ENCODE peak calls at places on chromosomes 7 and 10, in nine cellular contexts. One of them, this sample, is unnamed.

GRCh38 chr10:15897282-15897681 is 37.0 kb upstream of the MINDY3 start:
- DNase-seq in body of pancreas: no peak
- DNase-seq in A549: peak; percentile 36
- DNase-seq in gastrocnemius medialis: no peak
- DNase-seq in suprapubic skin: no peak
- DNase-seq in K562: no peak
- DNase-seq in ovary: no peak
- DNase-seq in IMR-90: peak; percentile 33
- DNase-seq in HepG2: no peak
- DNase-seq in this sample: no peak

GRCh38 chr10:91712315-91712714 is 79.4 kb upstream of the PPP1R3C start:
- DNase-seq in IMR-90: no peak
- DNase-seq in HepG2: no peak
- DNase-seq in K562: no peak
- DNase-seq in suprapubic skin: no peak
- DNase-seq in body of pancreas: no peak
- DNase-seq in gastrocnemius medialis: no peak
- DNase-seq in ovary: no peak
- DNase-seq in A549: no peak
- DNase-seq in this sample: no peak

GRCh38 chr10:29428486-29428885 is 139.6 kb downstream of the LYZL1 start:
- DNase-seq in ovary: no peak
- DNase-seq in IMR-90: no peak
- DNase-seq in suprapubic skin: no peak
- DNase-seq in body of pancreas: no peak
- DNase-seq in gastrocnemius medialis: no peak
- DNase-seq in K562: no peak
- DNase-seq in A549: no peak
- DNase-seq in HepG2: no peak
- DNase-seq in this sample: no peak

GRCh38 chr7:117186218-117186617 is 136.6 kb downstream of the WNT2 start:
- DNase-seq in IMR-90: peak; percentile 85
- DNase-seq in suprapubic skin: no peak
- DNase-seq in K562: peak; percentile 38
- DNase-seq in A549: no peak
- DNase-seq in HepG2: no peak
- DNase-seq in gastrocnemius medialis: no peak
- DNase-seq in body of pancreas: no peak
- DNase-seq in ovary: no peak
- DNase-seq in this sample: no peak

GRCh38 chr7:121313793-121314676 is 14.8 kb upstream of the WNT16 start:
- DNase-seq in K562: no peak
- DNase-seq in A549: no peak
- DNase-seq in body of pancreas: no peak
- DNase-seq in gastrocnemius medialis: no peak
- DNase-seq in ovary: no peak
- DNase-seq in suprapubic skin: no peak
- DNase-seq in IMR-90: no peak
- DNase-seq in HepG2: no peak
- DNase-seq in this sample: no peak

GRCh38 chr10:78357027-78357672 is 323.5 kb downstream of the RPS24 start:
- DNase-seq in gastrocnemius medialis: no peak
- DNase-seq in IMR-90: no peak
- DNase-seq in body of pancreas: no peak
- DNase-seq in K562: no peak
- DNase-seq in A549: no peak
- DNase-seq in HepG2: no peak
- DNase-seq in suprapubic skin: no peak
- DNase-seq in ovary: peak; percentile 33
- DNase-seq in this sample: no peak

GRCh38 chr10:115417585-115418265 is 324.6 kb downstream of the ATRNL1 start:
- DNase-seq in HepG2: peak; percentile 60
- DNase-seq in A549: peak; percentile 54
- DNase-seq in suprapubic skin: no peak
- DNase-seq in IMR-90: peak; percentile 37
- DNase-seq in ovary: no peak
- DNase-seq in K562: peak; percentile 1
- DNase-seq in body of pancreas: peak; percentile 36
- DNase-seq in gastrocnemius medialis: no peak
- DNase-seq in this sample: no peak

GRCh38 chr7:128454808-128455555 is 696 bp upstream of the HILPDA start:
- DNase-seq in suprapubic skin: no peak
- DNase-seq in ovary: no peak
- DNase-seq in body of pancreas: no peak
- DNase-seq in HepG2: no peak
- DNase-seq in A549: no peak
- DNase-seq in K562: peak; percentile 28
- DNase-seq in IMR-90: peak; percentile 41
- DNase-seq in gastrocnemius medialis: no peak
- DNase-seq in this sample: no peak

GRCh38 chr7:36473454-36474282 is 84.0 kb downstream of the ANLN start:
- DNase-seq in gastrocnemius medialis: no peak
- DNase-seq in HepG2: peak; percentile 43
- DNase-seq in A549: peak; percentile 38
- DNase-seq in IMR-90: no peak
- DNase-seq in K562: peak; percentile 70
- DNase-seq in ovary: peak; percentile 38
- DNase-seq in body of pancreas: peak; percentile 57
- DNase-seq in suprapubic skin: no peak
- DNase-seq in this sample: no peak

GRCh38 chr7:43292384-43292783 is 179.9 kb downstream of the HECW1 start:
- DNase-seq in body of pancreas: no peak
- DNase-seq in IMR-90: no peak
- DNase-seq in gastrocnemius medialis: no peak
- DNase-seq in A549: no peak
- DNase-seq in HepG2: no peak
- DNase-seq in suprapubic skin: no peak
- DNase-seq in ovary: no peak
- DNase-seq in K562: no peak
- DNase-seq in this sample: no peak

GRCh38 chr7:6437251-6437650 is 10.5 kb downstream of the DAGLB start:
- DNase-seq in suprapubic skin: no peak
- DNase-seq in IMR-90: no peak
- DNase-seq in K562: no peak
- DNase-seq in body of pancreas: no peak
- DNase-seq in HepG2: peak; percentile 32
- DNase-seq in A549: no peak
- DNase-seq in gastrocnemius medialis: no peak
- DNase-seq in ovary: no peak
- DNase-seq in this sample: no peak

GRCh38 chr10:109306698-109307097 is 616.6 kb downstream of the XPNPEP1 start:
- DNase-seq in A549: no peak
- DNase-seq in K562: no peak
- DNase-seq in body of pancreas: no peak
- DNase-seq in HepG2: no peak
- DNase-seq in ovary: no peak
- DNase-seq in IMR-90: peak; percentile 55
- DNase-seq in gastrocnemius medialis: no peak
- DNase-seq in suprapubic skin: no peak
- DNase-seq in this sample: no peak

GRCh38 chr7:157136372-157136771 is 2.4 kb upstream of the UBE3C start:
- DNase-seq in body of pancreas: peak; percentile 33
- DNase-seq in IMR-90: peak; percentile 94
- DNase-seq in ovary: no peak
- DNase-seq in K562: peak; percentile 65
- DNase-seq in HepG2: peak; percentile 49
- DNase-seq in suprapubic skin: no peak
- DNase-seq in A549: peak; percentile 76
- DNase-seq in gastrocnemius medialis: no peak
- DNase-seq in this sample: no peak

GRCh38 chr7:66281678-66282593 is 76.8 kb downstream of the TPST1 start:
- DNase-seq in suprapubic skin: no peak
- DNase-seq in K562: peak; percentile 65
- DNase-seq in IMR-90: peak; percentile 98
- DNase-seq in body of pancreas: peak; percentile 22
- DNase-seq in A549: peak; percentile 56
- DNase-seq in ovary: no peak
- DNase-seq in gastrocnemius medialis: peak; percentile 5
- DNase-seq in HepG2: peak; percentile 6
- DNase-seq in this sample: no peak

GRCh38 chr10:3143791-3144434 is 28.7 kb downstream of the PITRM1 start:
- DNase-seq in body of pancreas: no peak
- DNase-seq in K562: no peak
- DNase-seq in HepG2: no peak
- DNase-seq in A549: no peak
- DNase-seq in gastrocnemius medialis: no peak
- DNase-seq in suprapubic skin: no peak
- DNase-seq in ovary: no peak
- DNase-seq in IMR-90: no peak
- DNase-seq in this sample: no peak

GRCh38 chr7:48636391-48637015 is 287.8 kb upstream of the CDC14C start:
- DNase-seq in HepG2: no peak
- DNase-seq in gastrocnemius medialis: no peak
- DNase-seq in suprapubic skin: no peak
- DNase-seq in body of pancreas: no peak
- DNase-seq in A549: no peak
- DNase-seq in ovary: no peak
- DNase-seq in K562: no peak
- DNase-seq in IMR-90: no peak
- DNase-seq in this sample: no peak

GRCh38 chr7:26699761-26700160 is 164.6 kb downstream of the SKAP2 start:
- DNase-seq in suprapubic skin: no peak
- DNase-seq in HepG2: peak; percentile 75
- DNase-seq in ovary: no peak
- DNase-seq in body of pancreas: no peak
- DNase-seq in gastrocnemius medialis: no peak
- DNase-seq in A549: peak; percentile 49
- DNase-seq in K562: no peak
- DNase-seq in IMR-90: no peak
- DNase-seq in this sample: no peak

GRCh38 chr10:63421591-63421990 is 44.2 kb downstream of the JMJD1C start:
- DNase-seq in gastrocnemius medialis: no peak
- DNase-seq in suprapubic skin: no peak
- DNase-seq in body of pancreas: no peak
- DNase-seq in ovary: no peak
- DNase-seq in K562: no peak
- DNase-seq in HepG2: no peak
- DNase-seq in A549: no peak
- DNase-seq in IMR-90: no peak
- DNase-seq in this sample: no peak

GRCh38 chr10:7184660-7185366 is 226.0 kb downstream of the SFMBT2 start:
- DNase-seq in A549: no peak
- DNase-seq in IMR-90: no peak
- DNase-seq in K562: no peak
- DNase-seq in suprapubic skin: no peak
- DNase-seq in HepG2: no peak
- DNase-seq in body of pancreas: peak; percentile 41
- DNase-seq in gastrocnemius medialis: no peak
- DNase-seq in ovary: no peak
- DNase-seq in this sample: no peak
- H3K27ac ChIP-seq in A549: no peak overlapping the region
- H3K27ac ChIP-seq in IMR-90: no peak overlapping the region
- H3K27ac ChIP-seq in K562: no peak overlapping the region
- H3K27ac ChIP-seq in suprapubic skin: no peak overlapping the region
- H3K27ac ChIP-seq in HepG2: no peak overlapping the region
- H3K27ac ChIP-seq in body of pancreas: peak overlapping the region; percentile 44
- H3K27ac ChIP-seq in gastrocnemius medialis: no peak overlapping the region
- H3K27ac ChIP-seq in ovary: no peak overlapping the region
- H3K27ac ChIP-seq in this sample: no peak overlapping the region

DNA sequence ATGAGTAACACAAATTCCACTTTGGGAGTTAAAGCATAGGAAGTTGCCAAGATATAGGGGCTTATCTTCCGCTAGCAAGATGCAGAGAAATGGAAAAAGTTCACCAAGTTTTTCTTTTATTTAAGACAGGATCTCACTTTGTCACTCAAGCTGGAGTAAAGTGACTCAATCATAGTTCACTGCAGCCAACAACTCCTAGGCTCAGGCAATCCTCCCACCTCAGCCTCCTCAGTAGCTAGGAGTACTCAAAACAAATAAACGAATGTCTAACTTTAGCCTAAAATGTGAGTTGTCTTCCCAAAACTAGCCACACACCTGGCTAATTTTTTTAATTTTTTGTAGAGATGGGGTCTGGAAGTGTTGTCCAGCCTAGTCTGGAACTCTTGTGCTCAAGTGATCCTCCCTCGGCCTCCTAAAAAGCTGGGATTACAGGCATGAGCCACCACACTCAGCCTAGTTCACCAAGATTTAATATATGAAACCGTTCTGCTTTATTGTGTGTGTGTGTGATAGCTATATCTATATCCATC is 9.9 kb downstream of the VIM start:
- DNase-seq in suprapubic skin: no peak
- DNase-seq in gastrocnemius medialis: no peak
- DNase-seq in K562: peak; percentile 37
- DNase-seq in HepG2: no peak
- DNase-seq in ovary: no peak
- DNase-seq in body of pancreas: no peak
- DNase-seq in A549: no peak
- DNase-seq in IMR-90: peak; percentile 51
- DNase-seq in this sample: no peak
- TF ChIP-seq POLR2A in suprapubic skin: no peak
- TF ChIP-seq POLR2A in gastrocnemius medialis: no peak
- TF ChIP-seq POLR2A in K562: peak; percentile 61
- TF ChIP-seq POLR2A in HepG2: no peak
- TF ChIP-seq POLR2A in ovary: no peak
- TF ChIP-seq POLR2A in body of pancreas: no peak
- TF ChIP-seq POLR2A in A549: no peak
- TF ChIP-seq POLR2A in IMR-90: no peak
- TF ChIP-seq POLR2A in this sample: no peak

DNA sequence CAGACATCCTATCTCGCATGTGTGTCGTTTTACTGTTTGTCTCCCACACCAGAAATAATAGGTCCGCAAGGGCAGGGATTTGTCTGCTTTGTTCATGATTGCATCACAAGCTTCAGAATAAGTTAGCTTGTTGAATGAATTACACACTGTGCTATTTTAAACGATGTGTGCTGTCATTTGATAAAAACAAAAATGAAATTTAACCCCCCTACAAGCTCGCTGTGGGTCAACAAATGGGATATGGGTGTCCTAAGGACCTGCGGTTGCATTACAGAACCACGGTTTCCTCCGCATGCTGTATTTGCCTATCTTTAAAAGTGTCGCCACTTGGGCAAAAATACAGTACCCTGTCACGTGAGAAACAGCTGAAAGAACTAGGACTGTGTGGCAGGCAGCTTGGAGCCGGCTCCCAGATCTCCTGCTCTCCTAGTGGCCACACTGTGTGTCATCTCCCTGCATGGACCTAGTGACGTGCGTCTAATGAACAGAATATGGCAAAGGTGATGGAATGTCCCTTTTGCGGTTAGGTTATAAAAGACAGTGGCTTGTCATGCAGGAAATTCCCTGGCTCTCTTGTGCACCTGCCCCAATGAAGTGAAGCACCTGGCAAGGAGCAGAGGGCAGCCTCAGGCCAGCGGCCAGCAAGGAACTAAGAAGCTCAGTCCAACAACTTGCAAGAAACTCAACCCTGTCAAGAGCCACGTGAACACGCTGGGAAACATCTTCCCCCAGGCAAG is 32.9 kb upstream of the CRYGN start:
- DNase-seq in suprapubic skin: no peak
- DNase-seq in A549: no peak
- DNase-seq in HepG2: no peak
- DNase-seq in IMR-90: no peak
- DNase-seq in K562: no peak
- DNase-seq in gastrocnemius medialis: peak; percentile 84
- DNase-seq in ovary: no peak
- DNase-seq in body of pancreas: no peak
- DNase-seq in this sample: no peak
- H3K27ac ChIP-seq in suprapubic skin: no peak overlapping the region
- H3K27ac ChIP-seq in A549: no peak overlapping the region
- H3K27ac ChIP-seq in HepG2: no peak overlapping the region
- H3K27ac ChIP-seq in IMR-90: no peak overlapping the region
- H3K27ac ChIP-seq in K562: no peak overlapping the region
- H3K27ac ChIP-seq in gastrocnemius medialis: peak overlapping the region; percentile 79
- H3K27ac ChIP-seq in ovary: no peak overlapping the region
- H3K27ac ChIP-seq in body of pancreas: no peak overlapping the region
- H3K27ac ChIP-seq in this sample: no peak overlapping the region

GRCh38 chr7:44801890-44802289 is 5.4 kb downstream of the PPIA start:
- DNase-seq in HepG2: no peak
- DNase-seq in ovary: no peak
- DNase-seq in K562: no peak
- DNase-seq in A549: no peak
- DNase-seq in suprapubic skin: no peak
- DNase-seq in body of pancreas: no peak
- DNase-seq in gastrocnemius medialis: no peak
- DNase-seq in IMR-90: peak; percentile 37
- DNase-seq in this sample: no peak
- TF ChIP-seq POLR2A in HepG2: peak; percentile 21
- TF ChIP-seq POLR2A in ovary: no peak
- TF ChIP-seq POLR2A in K562: peak; percentile 24
- TF ChIP-seq POLR2A in A549: no peak
- TF ChIP-seq POLR2A in suprapubic skin: no peak
- TF ChIP-seq POLR2A in body of pancreas: no peak
- TF ChIP-seq POLR2A in gastrocnemius medialis: no peak
- TF ChIP-seq POLR2A in IMR-90: no peak
- TF ChIP-seq POLR2A in this sample: no peak

This sample was measured in esophagus squamous epithelium.